ENCODE peak calls at places on chromosomes 5 and 9, in ten cellular contexts. K is left cardiac atrium; L is A673; P is choroid plexus epithelial cell; O is Panc1; C is WERI-Rb-1; Z is activated T-cell treated with anti-CD3 and anti-CD28 coated beads, Interleukin-2, amount 50 U/mL, for 72 hours; V is small intestine; N is heart right ventricle; S is IMR-90. G is an unnamed sample.

GRCh38 chr5:80453372-80453771 is 34.5 kb upstream of the FAM151B start:
- DNase-seq in K (no peak), L (peak; percentile 50), P (no peak), O (no peak), C (no peak), Z (no peak), V (no peak), N (no peak), S (no peak), G (no peak)

GRCh38 chr5:111754190-111754589 is 2.8 kb downstream of the NREP start:
- DNase-seq in K (no peak), L (no peak), P (no peak), O (no peak), C (no peak), Z (no peak), V (no peak), N (no peak), S (no peak), G (no peak)

GRCh38 chr9:114588150-114588663 is 638 bp downstream of the ATP6V1G1 start:
- DNase-seq in K (no peak), L (peak; percentile 12), P (peak; percentile 69), O (no peak), C (no peak), Z (no peak), V (peak; percentile 20), N (no peak), S (peak; percentile 48), G (no peak)

GRCh38 chr9:122005597-122005996 is 87.5 kb downstream of the TTLL11 start:
- DNase-seq in K (no peak), L (peak; percentile 54), P (peak; percentile 45), O (no peak), C (peak; percentile 53), Z (no peak), V (peak; percentile 33), N (no peak), S (peak; percentile 41), G (no peak)

GRCh38 chr9:106893088-106893487 is 30.1 kb downstream of the ZNF462 start:
- DNase-seq in K (no peak), L (peak; percentile 8), P (peak; percentile 72), O (no peak), C (no peak), Z (no peak), V (no peak), N (no peak), S (peak; percentile 74), G (no peak)

GRCh38 chr9:130396581-130396980 is 48.2 kb upstream of the ASS1 start:
- DNase-seq in K (no peak), L (no peak), P (no peak), O (no peak), C (no peak), Z (no peak), V (no peak), N (no peak), S (no peak), G (no peak)

GRCh38 chr5:96509313-96509712 is 76.3 kb upstream of the PCSK1 start:
- DNase-seq in K (no peak), L (no peak), P (peak; percentile 61), O (no peak), C (no peak), Z (no peak), V (no peak), N (no peak), S (peak; percentile 31), G (no peak)

GRCh38 chr9:92186631-92187030 is 71.4 kb upstream of the SPTLC1 start:
- DNase-seq in K (no peak), L (no peak), P (no peak), O (no peak), C (no peak), Z (no peak), V (no peak), N (no peak), S (no peak), G (no peak)

GRCh38 chr9:5428794-5429528 is 8.8 kb downstream of the PLGRKT start:
- DNase-seq in K (no peak), L (no peak), P (no peak), O (no peak), C (no peak), Z (no peak), V (no peak), N (no peak), S (no peak), G (no peak)

GRCh38 chr9:137021979-137022619 is 5.9 kb downstream of the ABCA2 start:
- DNase-seq in K (peak; percentile 61), L (peak; percentile 79), P (peak; percentile 65), O (peak; percentile 32), C (peak; percentile 84), Z (peak; percentile 88), V (peak; percentile 97), N (no peak), S (peak; percentile 68), G (no peak)

GRCh38 chr5:98913911-98914310 is 14.9 kb downstream of the CHD1 start:
- DNase-seq in K (no peak), L (no peak), P (no peak), O (no peak), C (no peak), Z (no peak), V (no peak), N (no peak), S (no peak), G (no peak)

GRCh38 chr5:53253421-53253871 is 143.9 kb upstream of the MOCS2 start:
- DNase-seq in K (no peak), L (no peak), P (peak; percentile 76), O (no peak), C (no peak), Z (no peak), V (no peak), N (no peak), S (peak; percentile 93), G (no peak)

GRCh38 chr5:98929982-98930355 is 1.2 kb upstream of the CHD1 start:
- DNase-seq in K (no peak), L (no peak), P (no peak), O (no peak), C (no peak), Z (no peak), V (peak; percentile 56), N (no peak), S (no peak), G (no peak)

GRCh38 chr5:40383719-40384651 is 295.7 kb upstream of the PTGER4 start:
- DNase-seq in K (no peak), L (no peak), P (peak; percentile 87), O (no peak), C (no peak), Z (peak; percentile 40), V (no peak), N (no peak), S (peak; percentile 87), G (peak; percentile 41)

GRCh38 chr5:21094619-21095018 is 1106.6 kb upstream of the CDH18 start:
- DNase-seq in K (no peak), L (no peak), P (no peak), O (no peak), C (no peak), Z (no peak), V (no peak), N (no peak), S (no peak), G (no peak)

GRCh38 chr9:130444565-130445221 is at the start of gene ASS1:
- DNase-seq in K (peak; percentile 82), L (no peak), P (peak; percentile 37), O (no peak), C (peak; percentile 94), Z (peak; percentile 78), V (peak; percentile 77), N (peak; percentile 79), S (no peak), G (no peak)